ENCODE peak calls at places on chromosome 19, in seven cellular contexts. J is A673, Q is fibroblast of lung, V is body of pancreas, P is PC-3, M is heart left ventricle, U is colonic mucosa. F is an unnamed sample.
A peak's percentile ranks its signal among the peaks of the same experiment; 100 is the strongest.

GRCh38 chr19:51098366-51099069 is 9.7 kb downstream of the CTU1 start:
- DNase-seq in J (no peak), Q (peak; percentile 6), V (no peak), P (no peak), M (peak; percentile 71), U (no peak), F (peak; percentile 20)

GRCh38 chr19:39320948-39321831 is 527 bp upstream of the LRFN1 start:
- DNase-seq in J (no peak), Q (no peak), V (no peak), P (no peak), M (no peak), U (no peak), F (no peak)

GRCh38 chr19:32373614-32374295 is 28.3 kb downstream of the ZNF507 start:
- DNase-seq in J (peak; percentile 29), Q (peak; percentile 100), V (peak; percentile 44), P (peak; percentile 96), M (no peak), U (peak; percentile 60), F (peak; percentile 42)

GRCh38 chr19:40377876-40378385 is 12.1 kb downstream of the HIPK4 start:
- DNase-seq in J (no peak), Q (no peak), V (no peak), P (no peak), M (no peak), U (no peak), F (no peak)

GRCh38 chr19:43527860-43528622 is 1.0 kb upstream of the ETHE1 start:
- DNase-seq in J (peak; percentile 39), Q (no peak), V (peak; percentile 18), P (peak; percentile 3), M (peak; percentile 37), U (peak; percentile 57), F (peak; percentile 51)

GRCh38 chr19:53874384-53874995 is 6.8 kb downstream of the MYADM start:
- DNase-seq in J (no peak), Q (no peak), V (no peak), P (no peak), M (no peak), U (no peak), F (no peak)

GRCh38 chr19:41050426-41050825 is 37.8 kb upstream of the CYP2A13 start:
- DNase-seq in J (no peak), Q (no peak), V (no peak), P (no peak), M (no peak), U (no peak), F (no peak)

GRCh38 chr19:33693678-33694077 is 71.9 kb downstream of the CHST8 start:
- DNase-seq in J (no peak), Q (no peak), V (no peak), P (no peak), M (no peak), U (no peak), F (no peak)

GRCh38 chr19:38737297-38737865 is 6.9 kb downstream of the CAPN12 start:
- DNase-seq in J (no peak), Q (no peak), V (no peak), P (no peak), M (no peak), U (no peak), F (no peak)

GRCh38 chr19:46639356-46640061 is 3.5 kb upstream of the GNG8 start:
- DNase-seq in J (peak; percentile 53), Q (peak; percentile 51), V (no peak), P (no peak), M (peak; percentile 77), U (peak; percentile 53), F (peak; percentile 48)

GRCh38 chr19:741506-742131 is 9.3 kb upstream of the MISP start:
- DNase-seq in J (peak; percentile 44), Q (no peak), V (no peak), P (peak; percentile 18), M (no peak), U (no peak), F (no peak)

GRCh38 chr19:23403581-23404324 is 8.5 kb upstream of the ZNF91 start:
- DNase-seq in J (no peak), Q (no peak), V (peak; percentile 57), P (no peak), M (no peak), U (peak; percentile 93), F (peak; percentile 87)

DNA sequence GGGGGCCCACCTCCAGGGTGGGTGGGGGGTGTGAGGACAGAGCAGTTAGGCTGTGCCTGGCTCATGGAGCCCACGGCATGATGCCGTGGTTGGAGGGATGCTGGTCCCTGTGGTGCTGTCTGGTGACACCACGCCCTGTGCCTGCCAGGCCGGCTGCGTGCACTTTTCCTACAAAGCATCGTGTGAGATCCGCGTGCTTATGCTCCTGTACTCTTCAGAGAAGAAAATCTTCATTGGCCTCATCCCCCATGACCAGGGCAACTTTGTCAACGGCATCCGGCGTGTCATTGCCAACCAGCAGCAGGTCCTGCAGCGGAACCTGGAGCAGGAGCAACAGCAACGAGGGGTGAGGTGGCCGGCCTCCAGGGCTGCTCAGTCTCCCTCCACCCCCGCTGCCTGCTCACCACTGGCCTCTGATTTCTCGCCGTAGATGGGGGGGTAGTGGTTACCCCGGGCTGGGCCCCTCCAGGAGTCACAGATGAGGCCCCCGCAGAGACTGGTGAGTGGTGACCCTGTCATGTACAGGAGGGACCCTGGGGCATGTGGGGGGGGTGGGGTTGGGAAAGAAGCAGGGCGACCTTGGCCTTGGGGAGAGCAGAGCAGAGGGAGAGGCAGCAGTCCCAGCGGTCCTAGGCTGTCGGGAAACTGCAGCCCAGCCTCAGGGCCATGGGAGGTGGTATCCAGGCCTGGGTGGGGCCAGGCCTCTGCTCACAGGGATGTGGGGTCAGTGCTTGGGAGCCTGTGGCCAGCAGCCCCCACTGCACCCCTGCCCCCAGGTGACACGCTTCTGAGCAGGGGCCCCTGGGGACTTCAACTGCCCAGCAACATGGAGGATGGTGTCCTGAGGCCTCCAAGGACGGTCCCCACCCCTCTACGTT is 7.3 kb downstream of the PNKP start:
- DNase-seq in J (no peak), Q (no peak), V (no peak), P (no peak), M (no peak), U (no peak), F (no peak)
- H3K27ac ChIP-seq in J (peak overlapping the region; percentile 37), Q (peak overlapping the region; percentile 58), V (no peak overlapping the region), P (no peak overlapping the region), M (no peak overlapping the region), U (no peak overlapping the region), F (no peak overlapping the region)

GRCh38 chr19:8371011-8371804 is 7.3 kb downstream of the ANGPTL4 start:
- DNase-seq in J (no peak), Q (no peak), V (no peak), P (no peak), M (no peak), U (no peak), F (no peak)

GRCh38 chr19:8377598-8377997 is 12.6 kb upstream of the RAB11B start:
- DNase-seq in J (no peak), Q (no peak), V (no peak), P (no peak), M (no peak), U (no peak), F (no peak)

GRCh38 chr19:8370176-8371010 is 6.4 kb downstream of the ANGPTL4 start:
- DNase-seq in J (no peak), Q (no peak), V (no peak), P (no peak), M (peak; percentile 31), U (no peak), F (no peak)

DNA sequence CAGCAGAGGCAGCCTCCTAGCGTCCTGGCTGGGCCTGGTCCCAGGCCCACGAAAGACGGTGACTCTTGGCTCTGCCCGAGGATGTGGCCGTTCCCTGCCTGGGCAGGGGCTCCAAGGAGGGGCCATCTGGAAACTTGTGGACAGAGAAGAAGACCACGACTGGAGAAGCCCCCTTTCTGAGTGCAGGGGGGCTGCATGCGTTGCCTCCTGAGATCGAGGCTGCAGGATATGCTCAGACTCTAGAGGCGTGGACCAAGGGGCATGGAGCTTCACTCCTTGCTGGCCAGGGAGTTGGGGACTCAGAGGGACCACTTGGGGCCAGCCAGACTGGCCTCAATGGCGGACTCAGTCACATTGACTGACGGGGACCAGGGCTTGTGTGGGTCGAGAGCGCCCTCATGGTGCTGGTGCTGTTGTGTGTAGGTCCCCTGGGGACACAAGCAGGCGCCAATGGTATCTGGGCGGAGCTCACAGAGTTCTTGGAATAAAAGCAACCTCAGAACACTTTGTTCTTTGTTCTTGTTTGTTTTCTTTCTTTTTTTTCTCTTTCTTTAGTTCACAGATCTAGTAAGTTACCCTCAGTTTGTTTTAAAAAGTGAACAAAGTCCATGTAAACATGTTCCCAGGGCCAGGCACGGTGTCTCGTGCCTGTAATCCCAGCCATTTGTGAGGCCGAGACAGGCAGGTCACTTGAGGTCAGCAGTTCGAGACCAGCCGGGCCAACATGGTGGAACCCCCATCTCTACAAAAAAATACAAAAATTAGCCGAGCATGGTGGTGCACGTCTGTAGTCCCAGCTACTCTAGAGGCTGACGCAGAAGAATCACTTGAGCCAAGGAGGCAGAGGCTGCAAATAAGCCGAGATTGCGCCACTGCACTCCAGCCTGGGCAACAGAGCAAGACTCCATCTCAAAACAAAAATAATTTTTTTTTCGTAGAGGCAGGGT is 10.2 kb downstream of the ANGPTL4 start:
- DNase-seq in J (no peak), Q (no peak), V (peak; percentile 91), P (no peak), M (peak; percentile 28), U (no peak), F (peak; percentile 56)
- TF ChIP-seq CTCF in J (no peak), Q (no peak), V (peak; percentile 66), P (peak; percentile 18), M (no peak), U (no peak), F (no peak)

DNA sequence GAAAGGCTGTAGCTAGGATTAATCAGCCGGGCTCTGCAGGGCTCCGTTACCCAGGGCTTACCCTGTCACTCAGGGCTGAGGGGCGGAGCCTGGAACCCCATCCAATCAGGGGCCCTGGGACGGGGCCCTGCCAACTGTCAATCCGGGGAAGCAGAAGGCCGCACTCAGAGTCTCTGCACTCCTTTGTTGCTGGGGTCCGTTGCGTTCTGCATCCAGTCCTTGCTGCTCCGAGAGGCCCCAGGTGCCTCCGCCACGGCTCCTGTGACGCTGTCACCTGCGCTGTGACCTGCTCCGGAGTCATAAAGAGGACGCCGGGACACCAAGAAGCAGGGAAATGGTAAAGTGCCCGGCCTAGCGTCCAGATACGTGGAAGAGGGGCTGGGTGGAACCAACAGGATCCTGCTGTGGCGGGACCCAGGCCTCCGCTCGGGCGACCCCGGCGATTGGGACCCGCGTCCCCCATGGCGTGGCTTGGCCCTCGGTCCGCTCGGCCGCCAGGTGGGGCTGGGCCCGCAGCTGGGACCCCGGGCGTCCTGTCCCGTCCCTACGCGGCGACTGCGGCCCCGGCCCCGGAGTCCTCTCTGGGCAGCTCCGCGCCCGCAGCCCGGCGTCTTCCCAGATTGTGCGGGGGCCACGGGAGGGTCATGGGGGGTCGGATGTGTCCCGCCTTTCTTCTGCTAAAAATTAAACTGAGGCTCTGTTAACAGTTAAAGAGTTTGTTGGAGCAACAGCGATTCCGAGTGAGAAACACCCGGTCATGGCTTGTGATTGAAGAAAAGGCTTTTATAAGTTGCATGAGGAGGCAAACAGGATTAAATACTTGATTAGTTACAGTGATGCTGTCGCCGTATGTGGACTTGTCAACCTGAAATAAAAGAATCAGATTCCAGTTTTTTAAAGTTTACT is at the start of gene ZNF491:
- DNase-seq in J (peak; percentile 96), Q (peak; percentile 86), V (peak; percentile 93), P (peak; percentile 90), M (peak; percentile 96), U (peak; percentile 97), F (peak; percentile 96)
- H3K27ac ChIP-seq in J (peak within 1 kb of the TSS; percentile 80), Q (peak within 1 kb of the TSS; percentile 11), V (peak within 1 kb of the TSS; percentile 43), P (no peak within 1 kb of the TSS), M (peak within 1 kb of the TSS; percentile 88), U (peak within 1 kb of the TSS; percentile 70), F (peak within 1 kb of the TSS; percentile 87)

DNA sequence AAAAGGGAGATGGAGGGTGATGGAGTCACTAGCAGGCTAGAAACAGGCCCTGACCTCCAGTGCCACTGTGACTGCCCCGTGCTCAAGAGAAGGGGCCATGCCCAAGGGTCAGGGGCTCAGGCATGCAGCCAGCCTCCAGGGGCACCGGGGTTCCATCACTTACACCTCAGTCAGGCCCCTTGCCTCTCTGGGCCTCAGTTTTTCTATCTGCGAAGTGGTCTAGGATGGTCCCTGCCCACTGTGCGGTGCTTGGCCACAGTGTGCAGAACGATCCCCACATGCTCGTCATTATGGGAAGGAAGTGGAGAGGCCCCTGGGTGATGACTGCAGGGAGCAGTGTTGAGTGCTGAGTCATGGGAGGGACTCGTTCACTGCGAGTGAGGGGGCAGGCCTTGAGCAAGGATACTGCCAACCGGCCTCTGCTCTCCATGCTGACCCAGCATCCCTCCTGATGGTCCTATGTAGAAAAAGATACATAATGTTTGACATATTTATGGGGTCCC is 23.1 kb downstream of the TMED1 start:
- DNase-seq in J (peak; percentile 67), Q (peak; percentile 96), V (no peak), P (peak; percentile 64), M (peak; percentile 43), U (no peak), F (peak; percentile 34)
- TF ChIP-seq CTCF in J (no peak), Q (peak; percentile 13), V (no peak), P (no peak), M (no peak), U (no peak), F (no peak)

F was measured in transverse colon.